ENCODE peak calls at places on chromosomes 5 and 9, in eight cellular contexts. One of them, this sample, is unnamed.

GRCh38 chr9:74645007-74645639 is 148.0 kb downstream of the RORB start:
- DNase-seq in CD8-positive, alpha-beta memory T cell: no peak
- DNase-seq in stimulated activated naive B cell treated with anti-CD40 and anti-IgM and Interleukin-4, amounts not matched to agents 10 μg/mL and 1 μg/mL and 100 μg/mL, for 72 hours: no peak
- DNase-seq in AG08396: peak
- DNase-seq in MM.1S: peak
- DNase-seq in RKO: peak
- DNase-seq in HT-29: peak
- DNase-seq in fibroblast of mammary gland: peak
- DNase-seq in this sample: no peak

GRCh38 chr5:181164076-181164952 is 16.9 kb downstream of the OR2V2 start:
- DNase-seq in CD8-positive, alpha-beta memory T cell: no peak
- DNase-seq in stimulated activated naive B cell treated with anti-CD40 and anti-IgM and Interleukin-4, amounts not matched to agents 10 μg/mL and 1 μg/mL and 100 μg/mL, for 72 hours: no peak
- DNase-seq in AG08396: no peak
- DNase-seq in MM.1S: no peak
- DNase-seq in RKO: no peak
- DNase-seq in HT-29: no peak
- DNase-seq in fibroblast of mammary gland: peak
- DNase-seq in this sample: no peak

GRCh38 chr5:181217805-181218065 is 5.3 kb upstream of the TRIM41 start:
- DNase-seq in CD8-positive, alpha-beta memory T cell: no peak
- DNase-seq in stimulated activated naive B cell treated with anti-CD40 and anti-IgM and Interleukin-4, amounts not matched to agents 10 μg/mL and 1 μg/mL and 100 μg/mL, for 72 hours: no peak
- DNase-seq in AG08396: no peak
- DNase-seq in MM.1S: peak
- DNase-seq in RKO: no peak
- DNase-seq in HT-29: no peak
- DNase-seq in fibroblast of mammary gland: no peak
- DNase-seq in this sample: no peak

GRCh38 chr9:29866556-29866955 is 2293.3 kb upstream of the C9orf72 start:
- DNase-seq in CD8-positive, alpha-beta memory T cell: no peak
- DNase-seq in stimulated activated naive B cell treated with anti-CD40 and anti-IgM and Interleukin-4, amounts not matched to agents 10 μg/mL and 1 μg/mL and 100 μg/mL, for 72 hours: no peak
- DNase-seq in AG08396: no peak
- DNase-seq in MM.1S: no peak
- DNase-seq in RKO: no peak
- DNase-seq in HT-29: no peak
- DNase-seq in fibroblast of mammary gland: no peak
- DNase-seq in this sample: no peak

GRCh38 chr5:4212981-4213819 is 617.6 kb downstream of the IRX1 start:
- DNase-seq in CD8-positive, alpha-beta memory T cell: no peak
- DNase-seq in stimulated activated naive B cell treated with anti-CD40 and anti-IgM and Interleukin-4, amounts not matched to agents 10 μg/mL and 1 μg/mL and 100 μg/mL, for 72 hours: no peak
- DNase-seq in AG08396: no peak
- DNase-seq in MM.1S: no peak
- DNase-seq in RKO: no peak
- DNase-seq in HT-29: no peak
- DNase-seq in fibroblast of mammary gland: no peak
- DNase-seq in this sample: no peak

GRCh38 chr5:138439537-138440225 is 824 bp downstream of the REEP2 start:
- DNase-seq in CD8-positive, alpha-beta memory T cell: no peak
- DNase-seq in stimulated activated naive B cell treated with anti-CD40 and anti-IgM and Interleukin-4, amounts not matched to agents 10 μg/mL and 1 μg/mL and 100 μg/mL, for 72 hours: no peak
- DNase-seq in AG08396: peak
- DNase-seq in MM.1S: no peak
- DNase-seq in RKO: peak
- DNase-seq in HT-29: no peak
- DNase-seq in fibroblast of mammary gland: no peak
- DNase-seq in this sample: no peak

GRCh38 chr9:73539881-73540280 is 388.2 kb downstream of the ANXA1 start:
- DNase-seq in CD8-positive, alpha-beta memory T cell: no peak
- DNase-seq in stimulated activated naive B cell treated with anti-CD40 and anti-IgM and Interleukin-4, amounts not matched to agents 10 μg/mL and 1 μg/mL and 100 μg/mL, for 72 hours: no peak
- DNase-seq in AG08396: no peak
- DNase-seq in MM.1S: no peak
- DNase-seq in RKO: no peak
- DNase-seq in HT-29: no peak
- DNase-seq in fibroblast of mammary gland: no peak
- DNase-seq in this sample: no peak

GRCh38 chr9:133631111-133631510 is 5.1 kb upstream of the DBH start:
- DNase-seq in CD8-positive, alpha-beta memory T cell: no peak
- DNase-seq in stimulated activated naive B cell treated with anti-CD40 and anti-IgM and Interleukin-4, amounts not matched to agents 10 μg/mL and 1 μg/mL and 100 μg/mL, for 72 hours: no peak
- DNase-seq in AG08396: no peak
- DNase-seq in MM.1S: no peak
- DNase-seq in RKO: no peak
- DNase-seq in HT-29: no peak
- DNase-seq in fibroblast of mammary gland: no peak
- DNase-seq in this sample: no peak

GRCh38 chr5:74126294-74126693 is 500.3 kb downstream of the ARHGEF28 start:
- DNase-seq in CD8-positive, alpha-beta memory T cell: no peak
- DNase-seq in stimulated activated naive B cell treated with anti-CD40 and anti-IgM and Interleukin-4, amounts not matched to agents 10 μg/mL and 1 μg/mL and 100 μg/mL, for 72 hours: no peak
- DNase-seq in AG08396: no peak
- DNase-seq in MM.1S: no peak
- DNase-seq in RKO: no peak
- DNase-seq in HT-29: no peak
- DNase-seq in fibroblast of mammary gland: no peak
- DNase-seq in this sample: no peak

GRCh38 chr9:95037789-95038521 is 279.6 kb downstream of the FANCC start:
- DNase-seq in CD8-positive, alpha-beta memory T cell: no peak
- DNase-seq in stimulated activated naive B cell treated with anti-CD40 and anti-IgM and Interleukin-4, amounts not matched to agents 10 μg/mL and 1 μg/mL and 100 μg/mL, for 72 hours: no peak
- DNase-seq in AG08396: no peak
- DNase-seq in MM.1S: no peak
- DNase-seq in RKO: no peak
- DNase-seq in HT-29: no peak
- DNase-seq in fibroblast of mammary gland: no peak
- DNase-seq in this sample: peak

GRCh38 chr9:77423841-77424240 is 224.3 kb downstream of the GNA14 start:
- DNase-seq in CD8-positive, alpha-beta memory T cell: no peak
- DNase-seq in stimulated activated naive B cell treated with anti-CD40 and anti-IgM and Interleukin-4, amounts not matched to agents 10 μg/mL and 1 μg/mL and 100 μg/mL, for 72 hours: no peak
- DNase-seq in AG08396: no peak
- DNase-seq in MM.1S: no peak
- DNase-seq in RKO: no peak
- DNase-seq in HT-29: no peak
- DNase-seq in fibroblast of mammary gland: no peak
- DNase-seq in this sample: no peak

GRCh38 chr5:75717082-75717922 is at the start of gene POC5:
- DNase-seq in CD8-positive, alpha-beta memory T cell: peak
- DNase-seq in stimulated activated naive B cell treated with anti-CD40 and anti-IgM and Interleukin-4, amounts not matched to agents 10 μg/mL and 1 μg/mL and 100 μg/mL, for 72 hours: peak
- DNase-seq in AG08396: peak
- DNase-seq in MM.1S: peak
- DNase-seq in RKO: peak
- DNase-seq in HT-29: peak
- DNase-seq in fibroblast of mammary gland: peak
- DNase-seq in this sample: peak

GRCh38 chr5:158789441-158789840 is 310.3 kb downstream of the EBF1 start:
- DNase-seq in CD8-positive, alpha-beta memory T cell: no peak
- DNase-seq in stimulated activated naive B cell treated with anti-CD40 and anti-IgM and Interleukin-4, amounts not matched to agents 10 μg/mL and 1 μg/mL and 100 μg/mL, for 72 hours: no peak
- DNase-seq in AG08396: no peak
- DNase-seq in MM.1S: no peak
- DNase-seq in RKO: no peak
- DNase-seq in HT-29: no peak
- DNase-seq in fibroblast of mammary gland: no peak
- DNase-seq in this sample: no peak

GRCh38 chr5:90654235-90654634 is 95.6 kb downstream of the ADGRV1 start:
- DNase-seq in CD8-positive, alpha-beta memory T cell: no peak
- DNase-seq in stimulated activated naive B cell treated with anti-CD40 and anti-IgM and Interleukin-4, amounts not matched to agents 10 μg/mL and 1 μg/mL and 100 μg/mL, for 72 hours: no peak
- DNase-seq in AG08396: no peak
- DNase-seq in MM.1S: no peak
- DNase-seq in RKO: no peak
- DNase-seq in HT-29: no peak
- DNase-seq in fibroblast of mammary gland: no peak
- DNase-seq in this sample: no peak